ENCODE peak calls at places on chromosomes 1 and 21, in nine cellular contexts. E is suprapubic skin, G is esophagus muscularis mucosa, J is endothelial cell of umbilical vein, P is breast epithelium, O is K562, Z is prostate gland, K is stomach, Q is vagina. M is an unnamed sample.
A peak's percentile ranks its signal among the peaks of the same experiment; 100 is the strongest.

GRCh38 chr1:96416111-96416595 is 305.4 kb upstream of the PTBP2 start:
- DNase-seq in O (no peak), G (no peak), Q (no peak), J (peak; percentile 93), P (no peak), K (no peak), Z (no peak), E (no peak), M (no peak)

GRCh38 chr21:34930971-34931370 is 118.1 kb downstream of the RUNX1 start:
- DNase-seq in O (no peak), G (no peak), E (no peak), J (no peak), Q (no peak), P (no peak), Z (no peak), K (no peak), M (no peak)

GRCh38 chr1:188433428-188433827 is 1604.7 kb downstream of the PLA2G4A start:
- DNase-seq in K (no peak), E (no peak), G (no peak), Z (no peak), O (no peak), J (no peak), P (no peak), Q (no peak), M (no peak)

GRCh38 chr1:10007161-10007560 is 10.1 kb downstream of the RBP7 start:
- DNase-seq in Q (no peak), G (no peak), E (no peak), P (no peak), K (peak; percentile 74), O (no peak), J (no peak), Z (peak; percentile 58), M (no peak)

GRCh38 chr1:248375446-248375845 is at the start of gene OR2T6:
- DNase-seq in O (no peak), J (no peak), Q (no peak), E (no peak), G (no peak), P (no peak), K (no peak), Z (no peak), M (no peak)

GRCh38 chr1:107551491-107551890 is 410.7 kb downstream of the NTNG1 start:
- DNase-seq in Q (no peak), O (no peak), J (no peak), G (no peak), E (no peak), K (no peak), Z (no peak), P (no peak), M (no peak)

GRCh38 chr1:111099289-111099688 is 40.6 kb downstream of the DRAM2 start:
- DNase-seq in O (no peak), Z (no peak), G (no peak), J (peak; percentile 6), P (no peak), E (no peak), Q (no peak), K (peak; percentile 46), M (no peak)

GRCh38 chr1:155940531-155940992 is 876 bp upstream of the RXFP4 start:
- DNase-seq in J (peak; percentile 84), G (no peak), Z (no peak), E (no peak), K (peak; percentile 60), O (no peak), P (no peak), Q (no peak), M (peak; percentile 66)

GRCh38 chr1:43878854-43879253 is 54.7 kb upstream of the ARTN start:
- DNase-seq in E (no peak), K (no peak), Q (no peak), J (no peak), G (no peak), Z (no peak), P (no peak), O (no peak), M (no peak)

GRCh38 chr1:173420330-173420806 is 56.8 kb upstream of the PRDX6 start:
- DNase-seq in Q (no peak), G (no peak), Z (peak; percentile 45), K (peak; percentile 46), E (peak; percentile 81), J (peak; percentile 83), O (peak; percentile 79), P (no peak), M (no peak)

GRCh38 chr1:47351305-47351704 is 17.7 kb downstream of the CMPK1 start:
- DNase-seq in O (no peak), J (no peak), Z (no peak), Q (no peak), G (no peak), K (no peak), E (no peak), P (no peak), M (no peak)

GRCh38 chr21:17523007-17523451 is 10.2 kb downstream of the CXADR start:
- DNase-seq in Z (no peak), Q (no peak), P (no peak), O (no peak), E (no peak), K (no peak), J (no peak), G (no peak), M (no peak)

GRCh38 chr1:38152351-38153082 is 105.9 kb upstream of the POU3F1 start:
- DNase-seq in E (no peak), G (no peak), Z (no peak), Q (no peak), K (no peak), J (no peak), O (no peak), P (no peak), M (no peak)

GRCh38 chr1:226443439-226443838 is 35.5 kb upstream of the PARP1 start:
- DNase-seq in G (no peak), O (no peak), J (no peak), Z (no peak), E (no peak), Q (no peak), K (no peak), P (no peak), M (no peak)
- TF ChIP-seq POLR2AphosphoS5 in G (no peak), O (no peak), J (no peak), Z (no peak), E (no peak), Q (no peak), K (no peak), P (no peak), M (no peak)

GRCh38 chr1:13893456-13893855 is 193.5 kb downstream of the PRDM2 start:
- DNase-seq in E (no peak), P (no peak), J (no peak), Z (no peak), Q (peak; percentile 74), K (no peak), G (no peak), O (no peak), M (no peak)
- TF ChIP-seq POLR2A in E (no peak), P (no peak), J (no peak), Z (no peak), Q (no peak), K (no peak), G (no peak), O (no peak), M (no peak)

GRCh38 chr1:77562596-77563154 is 119.8 kb downstream of the ZZZ3 start:
- DNase-seq in Q (no peak), G (no peak), O (no peak), J (peak; percentile 34), K (no peak), P (no peak), Z (no peak), E (no peak), M (no peak)
- H3K27me3 ChIP-seq in Q (no peaks in the 10 kb centered on the region), G (no peaks in the 10 kb centered on the region), O (no peaks in the 10 kb centered on the region), J (no peaks in the 10 kb centered on the region), K (no peaks in the 10 kb centered on the region), P (no peaks in the 10 kb centered on the region), Z (no peaks in the 10 kb centered on the region), E (no peaks in the 10 kb centered on the region), M (no peaks in the 10 kb centered on the region)

GRCh38 chr1:151513626-151514101 is 2.5 kb downstream of the CGN start:
- DNase-seq in O (no peak), E (no peak), Z (peak; percentile 67), P (peak; percentile 59), G (no peak), K (peak; percentile 85), Q (no peak), J (no peak), M (no peak)
- TF ChIP-seq POLR2AphosphoS5 in O (no peak), E (no peak), Z (peak; percentile 42), P (no peak), G (no peak), K (peak; percentile 47), Q (no peak), J (no peak), M (no peak)

GRCh38 chr1:67559222-67559700 is 125.7 kb upstream of the GADD45A start:
- DNase-seq in Z (no peak), P (no peak), O (peak; percentile 63), J (no peak), E (peak; percentile 84), G (no peak), K (no peak), Q (no peak), M (no peak)
- TF ChIP-seq POLR2A in Z (no peak), P (no peak), O (no peak), J (no peak), E (no peak), G (no peak), K (no peak), Q (no peak), M (no peak)